ENCODE peak calls at places on chromosome 16, in ten cellular contexts. T, A, Y, S, J, O, E, M, B and H are unnamed samples.

GRCh38 chr16:31480851-31481250 is 2.1 kb upstream of the SLC5A2 start:
- DNase-seq in T (peak; percentile 60), A (no peak), Y (no peak), S (no peak), J (no peak), O (no peak), E (no peak), M (no peak), B (peak; percentile 74), H (no peak)

GRCh38 chr16:50835358-50836060 is 93.6 kb downstream of the CYLD start:
- DNase-seq in T (no peak), A (no peak), Y (no peak), S (no peak), J (no peak), O (no peak), E (no peak), M (no peak), B (no peak), H (no peak)

GRCh38 chr16:5058476-5058875 is 7.3 kb downstream of the C16orf89 start:
- DNase-seq in T (no peak), A (no peak), Y (no peak), S (no peak), J (peak; percentile 23), O (no peak), E (no peak), M (no peak), B (no peak), H (no peak)

GRCh38 chr16:85426806-85427205 is 186.3 kb upstream of the GSE1 start:
- DNase-seq in T (no peak), A (no peak), Y (no peak), S (no peak), J (no peak), O (no peak), E (no peak), M (no peak), B (no peak), H (no peak)

GRCh38 chr16:75244225-75244792 is 7.1 kb downstream of the BCAR1 start:
- DNase-seq in T (peak; percentile 52), A (peak; percentile 65), Y (peak; percentile 76), S (no peak), J (no peak), O (peak; percentile 67), E (no peak), M (no peak), B (peak; percentile 89), H (no peak)

GRCh38 chr16:24999088-24999670 is 16.0 kb downstream of the ARHGAP17 start:
- DNase-seq in T (no peak), A (no peak), Y (no peak), S (no peak), J (no peak), O (no peak), E (no peak), M (no peak), B (no peak), H (no peak)

GRCh38 chr16:79595916-79596450 is 4.6 kb downstream of the MAF start:
- DNase-seq in T (no peak), A (no peak), Y (no peak), S (no peak), J (no peak), O (no peak), E (no peak), M (no peak), B (no peak), H (no peak)

GRCh38 chr16:20839504-20839903 is 33.2 kb downstream of the REXO5 start:
- DNase-seq in T (no peak), A (no peak), Y (no peak), S (no peak), J (no peak), O (no peak), E (no peak), M (no peak), B (no peak), H (no peak)

GRCh38 chr16:4795828-4796572 is 831 bp downstream of the SMIM22 start:
- DNase-seq in T (no peak), A (no peak), Y (no peak), S (no peak), J (no peak), O (no peak), E (no peak), M (no peak), B (peak; percentile 65), H (no peak)

GRCh38 chr16:3596101-3596861 is 15.1 kb downstream of the SLX4 start:
- DNase-seq in T (no peak), A (no peak), Y (no peak), S (no peak), J (no peak), O (no peak), E (no peak), M (no peak), B (peak; percentile 63), H (peak; percentile 14)

GRCh38 chr16:31201511-31202401 is 804 bp downstream of the PYCARD start:
- DNase-seq in T (peak; percentile 44), A (no peak), Y (peak; percentile 90), S (peak; percentile 66), J (no peak), O (peak; percentile 47), E (no peak), M (no peak), B (no peak), H (no peak)

GRCh38 chr16:50547944-50548658 is at the start of gene NKD1:
- DNase-seq in T (peak; percentile 72), A (peak; percentile 11), Y (peak; percentile 80), S (peak; percentile 71), J (peak; percentile 73), O (peak; percentile 76), E (peak; percentile 82), M (peak; percentile 68), B (peak; percentile 88), H (peak; percentile 52)

GRCh38 chr16:4521971-4522623 is 16.5 kb downstream of the CDIP1 start:
- DNase-seq in T (peak; percentile 46), A (no peak), Y (no peak), S (no peak), J (no peak), O (peak; percentile 43), E (no peak), M (no peak), B (no peak), H (no peak)

GRCh38 chr16:48608452-48608851 is 1.5 kb downstream of the N4BP1 start:
- DNase-seq in T (no peak), A (no peak), Y (peak; percentile 58), S (peak; percentile 20), J (no peak), O (no peak), E (no peak), M (no peak), B (no peak), H (no peak)

DNA sequence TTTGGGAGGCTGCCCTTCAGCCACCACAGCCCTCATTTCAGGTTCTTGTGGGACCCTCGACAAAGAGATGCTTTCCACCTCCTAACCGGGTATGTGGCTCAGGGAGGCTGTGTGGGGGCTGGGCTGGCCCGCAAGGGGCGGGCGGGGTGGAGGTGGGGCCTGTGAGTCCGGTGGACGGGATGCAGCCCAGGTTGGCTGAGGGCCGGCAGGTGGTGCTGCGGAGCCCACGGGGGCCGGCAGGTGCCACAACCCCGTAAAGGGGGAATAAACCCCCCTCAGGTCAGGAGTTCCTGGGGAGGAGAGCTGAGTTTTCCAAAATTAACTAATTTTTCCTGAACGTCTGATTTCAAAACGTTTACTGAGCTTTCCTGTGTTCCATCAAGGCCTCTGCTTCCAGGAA is 4.9 kb upstream of the CIAO3 start:
- DNase-seq in T (no peak), A (no peak), Y (no peak), S (peak; percentile 57), J (no peak), O (no peak), E (no peak), M (no peak), B (no peak), H (no peak)
- TF ChIP-seq CTCF in T (peak; percentile 26), A (peak; percentile 16), Y (no peak), S (peak; percentile 79), J (peak; percentile 66), O (no peak), E (no peak), M (peak; percentile 34), B (peak; percentile 38), H (no peak)

GRCh38 chr16:67544329-67544841 is 15.8 kb downstream of the RIPOR1 start:
- DNase-seq in T (no peak), A (no peak), Y (no peak), S (no peak), J (no peak), O (no peak), E (no peak), M (no peak), B (no peak), H (no peak)
- TF ChIP-seq CTCF in T (no peak), A (no peak), Y (peak; percentile 27), S (peak; percentile 64), J (no peak), O (no peak), E (no peak), M (peak; percentile 9), B (no peak), H (no peak)

GRCh38 chr16:8935989-8936388 is 27.7 kb downstream of the USP7 start:
- DNase-seq in T (no peak), A (no peak), Y (peak; percentile 14), S (peak; percentile 68), J (no peak), O (no peak), E (no peak), M (no peak), B (no peak), H (no peak)

GRCh38 chr16:8931864-8932263 is 31.8 kb downstream of the USP7 start:
- DNase-seq in T (peak; percentile 44), A (peak; percentile 74), Y (peak; percentile 67), S (peak; percentile 52), J (peak; percentile 50), O (peak; percentile 61), E (peak; percentile 41), M (peak; percentile 22), B (no peak), H (no peak)

GRCh38 chr16:8934601-8935000 is 29.1 kb downstream of the USP7 start:
- DNase-seq in T (no peak), A (no peak), Y (no peak), S (no peak), J (no peak), O (no peak), E (no peak), M (no peak), B (no peak), H (no peak)

GRCh38 chr16:8937803-8938202 is 25.9 kb downstream of the USP7 start:
- DNase-seq in T (no peak), A (no peak), Y (no peak), S (no peak), J (no peak), O (no peak), E (no peak), M (no peak), B (no peak), H (no peak)

DNA sequence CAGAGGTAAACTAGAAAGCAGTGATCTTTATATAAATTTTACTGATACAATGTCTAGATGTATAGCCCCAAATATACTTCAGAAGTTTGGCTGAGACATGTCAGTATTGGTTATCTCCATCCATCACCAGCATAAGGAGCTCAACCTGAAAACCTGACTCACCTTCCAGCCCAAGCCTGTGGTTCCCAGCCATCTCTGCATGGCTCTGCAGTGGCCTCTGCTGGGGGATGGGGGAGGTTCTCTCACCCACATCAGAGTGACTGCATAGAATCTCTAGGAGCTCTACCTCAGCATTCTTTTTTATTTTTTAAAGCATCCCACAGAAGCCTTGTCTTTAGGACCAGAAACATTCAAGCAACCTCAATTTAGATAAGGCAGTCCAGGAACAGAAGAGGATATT is 27.3 kb downstream of the USP7 start:
- DNase-seq in T (no peak), A (peak; percentile 27), Y (peak; percentile 46), S (peak; percentile 66), J (no peak), O (no peak), E (peak; percentile 73), M (peak; percentile 13), B (no peak), H (no peak)
- TF ChIP-seq CTCF in T (peak; percentile 56), A (peak; percentile 67), Y (peak; percentile 59), S (peak; percentile 82), J (peak; percentile 66), O (peak; percentile 39), E (peak; percentile 68), M (peak; percentile 36), B (peak; percentile 27), H (peak; percentile 40)

GRCh38 chr16:10013364-10013763 is 168.9 kb downstream of the GRIN2A start:
- DNase-seq in T (no peak), A (no peak), Y (no peak), S (no peak), J (no peak), O (no peak), E (no peak), M (no peak), B (no peak), H (no peak)
- TF ChIP-seq CTCF in T (no peak), A (no peak), Y (no peak), S (no peak), J (no peak), O (no peak), E (no peak), M (no peak), B (no peak), H (no peak)